ENCODE peak calls at places on chromosome 17, in seven cellular contexts. B is HCT116, L is GM23248, X is H1, C is IMR-90, P is hepatocyte, W is mesenchymal stem cell. M is an unnamed sample.

GRCh38 chr17:1229354-1229890 is 40.8 kb upstream of the BHLHA9 start:
- DNase-seq in B (no peak), L (peak), X (no peak), C (no peak), P (peak), W (peak), M (no peak)

GRCh38 chr17:7710341-7710740 is 5.3 kb downstream of the EFNB3 start:
- DNase-seq in B (no peak), L (no peak), X (no peak), C (no peak), P (peak), W (no peak), M (no peak)

GRCh38 chr17:5485270-5486205 is at the start of gene DERL2:
- DNase-seq in B (no peak), L (peak), X (no peak), C (peak), P (peak), W (no peak), M (no peak)

GRCh38 chr17:82517230-82517865 is 2.2 kb upstream of the FOXK2 start:
- DNase-seq in B (no peak), L (peak), X (no peak), C (no peak), P (no peak), W (no peak), M (peak)

GRCh38 chr17:28937044-28937729 is 14.1 kb downstream of the PHF12 start:
- DNase-seq in B (no peak), L (peak), X (no peak), C (peak), P (no peak), W (peak), M (peak)

GRCh38 chr17:43449470-43450202 is 34.1 kb upstream of the DHX8 start:
- DNase-seq in B (no peak), L (peak), X (no peak), C (no peak), P (peak), W (no peak), M (no peak)

GRCh38 chr17:80267391-80267790 is 6.7 kb downstream of the RNF213 start:
- DNase-seq in B (no peak), L (no peak), X (no peak), C (peak), P (no peak), W (no peak), M (no peak)

GRCh38 chr17:46194393-46195216 is 1.4 kb upstream of the KANSL1 start:
- DNase-seq in B (peak), L (peak), X (no peak), C (peak), P (peak), W (peak), M (no peak)

GRCh38 chr17:6376901-6377300 is 58.0 kb downstream of the AIPL1 start:
- DNase-seq in B (no peak), L (no peak), X (no peak), C (no peak), P (peak), W (no peak), M (no peak)

GRCh38 chr17:42325026-42325425 is 36.7 kb downstream of the STAT5A start:
- DNase-seq in B (peak), L (peak), X (no peak), C (peak), P (peak), W (peak), M (peak)

GRCh38 chr17:22569459-22570143 is 877.3 kb downstream of the KCNJ18 start:
- DNase-seq in B (no peak), L (no peak), X (no peak), C (no peak), P (no peak), W (no peak), M (no peak)

GRCh38 chr17:8963017-8963416 is 2.5 kb downstream of the PIK3R5 start:
- DNase-seq in B (no peak), L (no peak), X (no peak), C (no peak), P (no peak), W (no peak), M (no peak)

GRCh38 chr17:21033350-21033749 is 9.5 kb downstream of the USP22 start:
- DNase-seq in B (no peak), L (peak), X (no peak), C (peak), P (no peak), W (peak), M (no peak)

GRCh38 chr17:3995067-3995466 is 30.8 kb upstream of the ATP2A3 start:
- DNase-seq in B (no peak), L (no peak), X (no peak), C (no peak), P (no peak), W (no peak), M (no peak)

GRCh38 chr17:82231562-82232321 is 2.9 kb downstream of the SLC16A3 start:
- DNase-seq in B (no peak), L (peak), X (no peak), C (peak), P (peak), W (peak), M (peak)

GRCh38 chr17:62882878-62883277 is 74.8 kb upstream of the MARCHF10 start:
- DNase-seq in B (no peak), L (peak), X (no peak), C (peak), P (no peak), W (peak), M (no peak)

GRCh38 chr17:83194761-83195329 is 115.4 kb downstream of the METRNL start:
- DNase-seq in B (no peak), L (peak), X (no peak), C (no peak), P (no peak), W (no peak), M (no peak)

GRCh38 chr17:3557768-3558583 is at the start of gene TRPV3:
- DNase-seq in B (peak), L (peak), X (no peak), C (no peak), P (peak), W (no peak), M (peak)

GRCh38 chr17:40552806-40553693 is 12.2 kb downstream of the CCR7 start:
- DNase-seq in B (no peak), L (peak), X (no peak), C (no peak), P (no peak), W (no peak), M (no peak)

GRCh38 chr17:2050871-2051387 is 4.0 kb upstream of the HIC1 start:
- DNase-seq in B (no peak), L (peak), X (no peak), C (peak), P (peak), W (peak), M (no peak)

GRCh38 chr17:12522743-12523181 is 142.9 kb upstream of the MYOCD start:
- DNase-seq in B (no peak), L (peak), X (no peak), C (peak), P (peak), W (peak), M (no peak)

GRCh38 chr17:77090476-77090875 is 50.3 kb upstream of the SEC14L1 start:
- DNase-seq in B (no peak), L (no peak), X (no peak), C (no peak), P (no peak), W (no peak), M (no peak)

GRCh38 chr17:76497979-76498885 is 3.0 kb downstream of the RHBDF2 start:
- DNase-seq in B (no peak), L (peak), X (no peak), C (peak), P (peak), W (peak), M (no peak)

GRCh38 chr17:63358111-63358839 is 87.8 kb downstream of the CYB561 start:
- DNase-seq in B (no peak), L (peak), X (no peak), C (peak), P (no peak), W (peak), M (no peak)

GRCh38 chr17:39573447-39574298 is 34.0 kb downstream of the NEUROD2 start:
- DNase-seq in B (peak), L (peak), X (no peak), C (peak), P (peak), W (peak), M (peak)

GRCh38 chr17:35486920-35487727 is 38.6 kb upstream of the SLFN13 start:
- DNase-seq in B (no peak), L (peak), X (no peak), C (peak), P (peak), W (peak), M (no peak)

GRCh38 chr17:75763613-75764416 is 1.2 kb downstream of the GALK1 start:
- DNase-seq in B (no peak), L (peak), X (no peak), C (no peak), P (no peak), W (no peak), M (no peak)

DNA sequence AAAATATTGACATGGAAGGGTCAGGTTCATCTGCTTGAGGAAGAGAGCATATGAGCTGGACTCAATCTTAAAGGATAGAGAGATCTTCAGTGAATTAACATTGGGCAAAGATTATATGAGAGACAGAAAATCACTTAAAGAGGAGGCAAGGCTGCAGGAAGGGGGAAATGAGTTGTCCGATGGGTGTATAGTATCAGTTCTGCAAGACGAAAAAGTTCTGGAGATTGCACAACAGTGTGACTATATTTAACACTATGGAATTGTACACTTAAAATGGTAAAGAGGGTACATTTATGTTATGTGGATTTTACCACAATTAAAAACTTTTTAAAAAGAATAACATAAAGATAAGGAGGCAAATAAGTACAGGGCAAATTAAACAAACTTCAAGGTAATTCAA is 80.7 kb downstream of the HELZ start:
- DNase-seq in B (no peak), L (no peak), X (no peak), C (no peak), P (no peak), W (no peak), M (no peak)
- H3K4me2 ChIP-seq in B (no peak), L (no peak), X (no peak), C (no peak), P (no peak), W (no peak), M (no peak)

DNA sequence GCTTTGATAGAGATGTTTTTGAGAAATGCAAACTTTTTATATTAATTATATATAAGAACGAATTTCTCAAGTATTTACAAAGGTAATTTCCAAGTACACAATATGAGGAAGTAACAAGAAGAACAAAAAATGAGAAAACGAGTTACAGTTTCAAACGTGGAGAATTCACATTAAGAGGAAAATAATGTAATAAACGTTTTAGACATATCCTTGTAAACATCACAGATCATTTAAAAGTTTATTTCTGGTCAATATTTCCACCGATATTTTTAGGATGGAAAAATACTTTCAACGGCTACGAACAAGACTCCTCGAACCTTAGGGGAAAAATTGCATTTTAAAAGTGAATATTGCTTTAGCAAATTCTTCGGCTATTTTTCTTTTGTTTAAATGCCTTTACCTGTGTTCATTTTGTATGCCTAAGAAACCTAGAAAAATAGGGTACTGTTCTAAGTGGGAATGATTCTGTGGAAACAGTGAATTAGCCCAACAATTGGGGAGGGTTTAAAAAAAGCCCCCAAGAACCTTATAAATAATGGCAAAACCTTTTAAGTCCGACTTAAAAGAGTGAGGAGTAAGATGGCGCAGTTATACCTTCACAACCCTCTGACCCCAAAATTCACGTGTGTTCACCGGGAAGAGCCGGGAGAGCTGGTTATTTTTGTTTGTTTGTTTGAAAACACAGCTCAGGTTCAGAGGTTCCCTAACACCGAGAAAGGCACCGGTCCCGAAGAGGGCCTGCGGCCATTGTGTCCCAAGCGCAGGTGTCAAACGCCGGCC is 3.3 kb downstream of the HNF1B start:
- DNase-seq in B (no peak), L (no peak), X (no peak), C (no peak), P (no peak), W (peak), M (no peak)
- H3K4me3 ChIP-seq in B (peak), L (no peak), X (peak), C (no peak), P (peak), W (peak), M (peak)

DNA sequence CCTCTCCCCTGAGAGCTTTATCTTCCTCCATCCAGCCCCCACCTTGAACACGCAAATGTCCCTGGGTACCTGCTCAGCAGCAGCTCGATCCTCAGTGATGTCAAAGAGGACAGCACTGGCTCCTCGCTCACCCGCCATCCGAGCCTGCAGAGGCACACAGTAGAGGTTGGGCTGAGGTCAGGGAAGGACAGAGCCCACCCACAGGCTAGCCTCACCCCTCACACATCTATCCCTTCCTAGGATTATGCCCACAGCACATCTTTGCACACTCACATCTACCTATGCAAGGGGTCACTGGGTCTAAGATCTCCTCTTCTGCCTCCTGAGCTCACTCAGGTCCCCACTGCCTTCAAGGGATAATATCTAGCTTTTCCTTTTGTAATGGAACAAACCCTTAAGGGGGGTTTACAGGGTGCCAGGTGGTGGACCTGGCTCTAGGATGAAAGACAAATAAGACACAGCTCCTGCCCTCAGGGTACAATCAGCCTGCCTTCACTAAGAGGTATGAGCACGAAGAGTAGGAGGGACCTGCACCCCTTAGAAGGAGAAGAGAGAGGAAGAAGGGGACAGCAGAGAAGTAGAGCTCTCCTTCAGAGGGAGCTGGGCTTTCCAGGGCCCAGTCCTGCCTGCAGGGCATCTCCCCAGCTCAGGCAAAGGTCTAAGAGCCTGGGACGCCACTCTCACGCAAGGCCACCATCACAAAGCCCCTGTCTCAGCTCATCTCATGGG is 11.6 kb upstream of the SUPT4H1 start:
- DNase-seq in B (no peak), L (no peak), X (no peak), C (no peak), P (no peak), W (no peak), M (no peak)
- H3K4me2 ChIP-seq in B (no peak), L (no peak), X (no peak), C (no peak), P (peak), W (no peak), M (no peak)

GRCh38 chr17:58318627-58319180 is 9.9 kb downstream of the TSPOAP1 start:
- DNase-seq in B (no peak), L (no peak), X (no peak), C (no peak), P (no peak), W (no peak), M (no peak)
- H3K4me3 ChIP-seq in B (no peak), L (no peak), X (no peak), C (no peak), P (no peak), W (no peak), M (no peak)